ENCODE peak calls at places on chromosome 3, in eight cellular contexts. E, S, I, Z, H, N, C and Q are unnamed samples.
A peak's percentile ranks its signal among the peaks of the same experiment; 100 is the strongest.

GRCh38 chr3:56682458-56683121 is 475 bp downstream of the TASOR start:
- DNase-seq in E (peak; percentile 82), I (peak; percentile 73), C (peak; percentile 64), Z (peak; percentile 66), N (peak; percentile 79), H (peak; percentile 65), S (peak; percentile 38), Q (peak; percentile 79)

GRCh38 chr3:147408180-147409105 is 722 bp upstream of the ZIC1 start:
- DNase-seq in C (no peak), I (no peak), E (no peak), N (no peak), H (no peak), S (peak; percentile 58), Z (no peak), Q (no peak)

GRCh38 chr3:33417051-33417673 is 23.0 kb downstream of the UBP1 start:
- DNase-seq in S (no peak), E (peak; percentile 20), Z (no peak), N (peak; percentile 39), I (no peak), H (no peak), C (no peak), Q (peak; percentile 78)

GRCh38 chr3:149145361-149145760 is 15.9 kb downstream of the HPS3 start:
- DNase-seq in Z (no peak), E (no peak), I (no peak), S (no peak), C (no peak), N (no peak), H (no peak), Q (no peak)

GRCh38 chr3:152323834-152324233 is 55.1 kb downstream of the MBNL1 start:
- DNase-seq in E (no peak), Z (no peak), C (no peak), H (no peak), S (no peak), N (peak; percentile 48), I (no peak), Q (no peak)

GRCh38 chr3:180059351-180059750 is 22.6 kb upstream of the PEX5L start:
- DNase-seq in C (no peak), S (no peak), N (no peak), H (no peak), E (peak; percentile 61), I (no peak), Z (no peak), Q (no peak)

GRCh38 chr3:47019201-47019600 is 39.7 kb downstream of the NBEAL2 start:
- DNase-seq in N (no peak), H (no peak), S (no peak), Z (no peak), C (no peak), I (no peak), E (no peak), Q (no peak)

GRCh38 chr3:64796597-64796996 is 108.8 kb upstream of the ADAMTS9 start:
- DNase-seq in E (no peak), N (peak; percentile 91), S (no peak), H (no peak), C (no peak), Z (no peak), I (no peak), Q (peak; percentile 12)

GRCh38 chr3:149134560-149134959 is 5.1 kb downstream of the HPS3 start:
- DNase-seq in I (no peak), C (no peak), S (no peak), Z (peak; percentile 50), N (no peak), E (peak; percentile 70), H (no peak), Q (peak; percentile 53)

GRCh38 chr3:135237371-135237770 is 442.3 kb downstream of the EPHB1 start:
- DNase-seq in C (peak; percentile 41), N (no peak), I (no peak), E (no peak), Z (no peak), S (no peak), H (no peak), Q (no peak)

GRCh38 chr3:144259267-144259666 is 287.6 kb downstream of the DIPK2A start:
- DNase-seq in E (peak; percentile 29), H (no peak), S (peak; percentile 27), C (no peak), N (no peak), I (no peak), Z (peak; percentile 40), Q (no peak)

GRCh38 chr3:155364492-155364891 is 71.0 kb upstream of the STRIT1 start:
- DNase-seq in I (no peak), H (no peak), S (no peak), Z (no peak), N (no peak), C (no peak), E (no peak), Q (no peak)

GRCh38 chr3:2851835-2852234 is 258.3 kb downstream of the IL5RA start:
- DNase-seq in N (no peak), Z (no peak), C (no peak), S (no peak), I (peak; percentile 27), H (no peak), E (no peak), Q (no peak)

GRCh38 chr3:161893972-161894371 is 397.4 kb downstream of the OTOL1 start:
- DNase-seq in I (no peak), S (no peak), C (no peak), H (no peak), E (peak; percentile 86), N (peak; percentile 58), Z (no peak), Q (peak; percentile 77)

GRCh38 chr3:115518100-115518852 is 105.0 kb upstream of the GAP43 start:
- DNase-seq in C (peak; percentile 66), N (peak; percentile 86), E (peak; percentile 78), S (peak; percentile 79), H (no peak), Z (peak; percentile 92), I (peak; percentile 49), Q (peak; percentile 87)

GRCh38 chr3:134291300-134292254 is 40.9 kb upstream of the RYK start:
- DNase-seq in H (peak; percentile 36), N (peak; percentile 23), S (peak; percentile 75), C (no peak), Z (no peak), E (peak; percentile 75), I (peak; percentile 87), Q (peak; percentile 90)